ENCODE peak calls at places on chromosomes 2 and 18, in six cellular contexts. I, Z, H, X, A and R are unnamed samples.

GRCh38 chr2:132720393-132720792 is 50.4 kb upstream of the LYPD1 start:
- DNase-seq in A (no peak), X (no peak), H (no peak), Z (no peak), I (no peak), R (no peak)

GRCh38 chr18:32393407-32393806 is 77.3 kb downstream of the GAREM1 start:
- DNase-seq in A (no peak), X (no peak), H (no peak), I (no peak), Z (no peak), R (no peak)

GRCh38 chr2:11239718-11240462 is 84.6 kb downstream of the SLC66A3 start:
- DNase-seq in I (no peak), H (no peak), Z (no peak), A (no peak), X (no peak), R (no peak)

GRCh38 chr2:239259603-239260298 is 141.1 kb downstream of the HDAC4 start:
- DNase-seq in Z (no peak), X (no peak), H (no peak), A (no peak), I (no peak), R (no peak)

GRCh38 chr2:28164280-28164801 is 228.3 kb upstream of the FOSL2 start:
- DNase-seq in Z (no peak), X (no peak), H (peak; percentile 67), I (no peak), A (no peak), R (no peak)

GRCh38 chr2:31475692-31476091 is 61.1 kb upstream of the XDH start:
- DNase-seq in A (no peak), X (no peak), Z (no peak), H (peak; percentile 5), I (no peak), R (no peak)

GRCh38 chr2:199455533-199456382 is 2.0 kb downstream of the SATB2 start:
- DNase-seq in Z (peak; percentile 50), I (no peak), X (peak; percentile 71), H (peak; percentile 13), A (no peak), R (peak; percentile 56)

GRCh38 chr2:51219468-51219867 is 187.5 kb upstream of the NRXN1 start:
- DNase-seq in H (peak; percentile 69), I (no peak), Z (no peak), X (peak; percentile 1), A (no peak), R (no peak)

GRCh38 chr2:234715671-234716250 is 218.9 kb upstream of the ARL4C start:
- DNase-seq in X (no peak), Z (no peak), I (no peak), H (no peak), A (no peak), R (no peak)

GRCh38 chr2:109005686-109006204 is 16.7 kb upstream of the EDAR start:
- DNase-seq in X (no peak), H (no peak), A (no peak), Z (no peak), I (no peak), R (no peak)

GRCh38 chr2:196266855-196267254 is 95.5 kb upstream of the STK17B start:
- DNase-seq in H (peak; percentile 62), X (no peak), Z (no peak), A (no peak), I (no peak), R (no peak)

GRCh38 chr2:157777425-157777824 is 98.7 kb downstream of the ACVR1 start:
- DNase-seq in A (no peak), Z (no peak), H (peak; percentile 79), I (peak; percentile 45), X (no peak), R (no peak)

GRCh38 chr2:130768191-130768855 is 13.0 kb downstream of the AMER3 start:
- DNase-seq in H (no peak), Z (no peak), A (no peak), I (no peak), X (no peak), R (no peak)

GRCh38 chr2:190267302-190267701 is 52.3 kb downstream of the HIBCH start:
- DNase-seq in Z (no peak), H (peak; percentile 86), A (no peak), X (no peak), I (no peak), R (no peak)

GRCh38 chr2:96926791-96927190 is 56.9 kb upstream of the SEMA4C start:
- DNase-seq in I (no peak), H (no peak), Z (no peak), X (peak; percentile 54), A (no peak), R (no peak)

GRCh38 chr18:24417465-24417864 is 9.0 kb upstream of the IMPACT start:
- DNase-seq in H (no peak), A (no peak), X (no peak), Z (no peak), I (no peak), R (no peak)

GRCh38 chr2:101474752-101475384 is at the start of gene RFX8:
- DNase-seq in H (peak; percentile 84), A (peak; percentile 7), I (no peak), Z (no peak), X (no peak), R (no peak)

GRCh38 chr2:109395487-109396337 is 218.1 kb downstream of the SEPTIN10 start:
- DNase-seq in Z (no peak), X (no peak), A (no peak), I (no peak), H (no peak), R (no peak)

GRCh38 chr2:181077128-181077709 is 96.8 kb downstream of the UBE2E3 start:
- DNase-seq in Z (no peak), I (peak; percentile 73), H (peak; percentile 79), A (no peak), X (no peak), R (no peak)